ENCODE peak calls at places on chromosomes 12 and 14, in eight cellular contexts. A is SK-N-SH, Y is substantia nigra, H is NCI-H2171 treated with DMSO at 0.1 percent for 48 hours, G is colonic mucosa, V is HuH-7, Q is epithelial cell of esophagus, T is right atrium auricular region. L is an unnamed sample.

GRCh38 chr14:72692678-72693077 is 201.2 kb downstream of the DPF3 start:
- DNase-seq in G (no peak), V (no peak), H (no peak), Y (no peak), Q (peak), T (no peak), A (no peak), L (peak)

GRCh38 chr14:24612186-24612585 is 2.7 kb upstream of the GZMH start:
- DNase-seq in Y (no peak), V (no peak), A (no peak), Q (peak), G (no peak), T (no peak), H (peak), L (peak)

GRCh38 chr12:106389181-106389580 is 31.6 kb downstream of the POLR3B start:
- DNase-seq in H (no peak), A (no peak), V (no peak), Y (no peak), Q (no peak), G (no peak), T (no peak), L (no peak)

GRCh38 chr12:116677202-116677651 is 60.6 kb downstream of the SPRING1 start:
- DNase-seq in A (no peak), T (no peak), G (no peak), H (no peak), Y (no peak), Q (no peak), V (no peak), L (no peak)

GRCh38 chr12:101876861-101877815 is at the start of gene DRAM1:
- DNase-seq in T (peak), Q (peak), Y (peak), V (peak), G (peak), H (peak), A (peak), L (peak)

GRCh38 chr12:52661668-52662067 is 9.7 kb upstream of the KRT2 start:
- DNase-seq in H (no peak), Y (no peak), A (no peak), Q (no peak), G (no peak), T (no peak), V (no peak), L (no peak)

GRCh38 chr12:112166051-112167015 is 41.0 kb downstream of the TRAFD1 start:
- DNase-seq in H (no peak), G (no peak), A (no peak), Q (no peak), T (no peak), Y (no peak), V (no peak), L (no peak)

GRCh38 chr14:102508774-102509743 is 517 bp downstream of the ANKRD9 start:
- DNase-seq in A (peak), H (no peak), Q (peak), T (peak), V (peak), G (peak), Y (no peak), L (no peak)

GRCh38 chr14:64965356-64966000 is 6.7 kb downstream of the RAB15 start:
- DNase-seq in G (no peak), Y (no peak), H (peak), Q (no peak), V (no peak), A (no peak), T (no peak), L (no peak)

GRCh38 chr14:64566651-64567122 is 16.9 kb downstream of the PPP1R36 start:
- DNase-seq in Q (no peak), A (no peak), T (no peak), V (no peak), H (no peak), G (no peak), Y (peak), L (no peak)

GRCh38 chr12:45615268-45615667 is 114.2 kb upstream of the ARID2 start:
- DNase-seq in G (no peak), Y (no peak), A (peak), T (no peak), Q (peak), V (no peak), H (no peak), L (peak)

GRCh38 chr12:32390572-32391219 is 8.7 kb upstream of the FGD4 start:
- DNase-seq in T (no peak), V (no peak), Q (peak), H (peak), Y (no peak), A (peak), G (peak), L (peak)

GRCh38 chr14:61662437-61663311 is 32.6 kb upstream of the HIF1A start:
- DNase-seq in Y (no peak), V (no peak), T (no peak), G (peak), H (peak), A (peak), Q (peak), L (peak)

GRCh38 chr14:64196668-64197411 is 97.3 kb downstream of the ESR2 start:
- DNase-seq in Y (no peak), Q (no peak), H (peak), G (no peak), T (peak), V (no peak), A (peak), L (no peak)

GRCh38 chr12:63103489-63104131 is 47.4 kb downstream of the AVPR1A start:
- DNase-seq in A (peak), Q (peak), H (peak), G (no peak), T (no peak), V (no peak), Y (no peak), L (peak)

GRCh38 chr12:131105736-131106356 is 152.1 kb downstream of the ADGRD1 start:
- DNase-seq in T (no peak), A (no peak), V (no peak), G (no peak), Y (no peak), H (no peak), Q (no peak), L (no peak)

GRCh38 chr12:65868133-65868705 is 43.9 kb downstream of the HMGA2 start:
- DNase-seq in Q (peak), A (no peak), G (no peak), Y (no peak), H (no peak), V (no peak), T (no peak), L (peak)

GRCh38 chr12:7679251-7680045 is 13.7 kb upstream of the APOBEC1 start:
- DNase-seq in T (no peak), A (no peak), H (no peak), V (no peak), Y (no peak), G (no peak), Q (no peak), L (no peak)

GRCh38 chr12:2154050-2154449 is 101.3 kb downstream of the CACNA1C start:
- DNase-seq in G (no peak), A (no peak), H (no peak), V (no peak), Q (no peak), T (peak), Y (no peak), L (no peak)